ENCODE peak calls at places on chromosomes 12 and 14, in ten cellular contexts. One of them, this sample, is unnamed.
A peak's percentile ranks its signal among the peaks of the same experiment; 100 is the strongest.

GRCh38 chr14:80419339-80419738 is 208.0 kb upstream of the DIO2 start:
- DNase-seq in A549: no peak
- DNase-seq in neural progenitor cell: no peak
- DNase-seq in heart right ventricle: no peak
- DNase-seq in WERI-Rb-1: no peak
- DNase-seq in lung: no peak
- DNase-seq in heart left ventricle: no peak
- DNase-seq in AG04450: no peak
- DNase-seq in psoas muscle: no peak
- DNase-seq in astrocyte: peak; percentile 56
- DNase-seq in this sample: no peak

GRCh38 chr14:100096656-100097055 is 31.4 kb downstream of the EVL start:
- DNase-seq in astrocyte: peak; percentile 37
- DNase-seq in heart right ventricle: no peak
- DNase-seq in WERI-Rb-1: no peak
- DNase-seq in neural progenitor cell: no peak
- DNase-seq in lung: no peak
- DNase-seq in heart left ventricle: no peak
- DNase-seq in psoas muscle: no peak
- DNase-seq in AG04450: no peak
- DNase-seq in A549: no peak
- DNase-seq in this sample: no peak

GRCh38 chr14:26621366-26621765 is 23.5 kb upstream of the NOVA1 start:
- DNase-seq in A549: no peak
- DNase-seq in neural progenitor cell: no peak
- DNase-seq in psoas muscle: no peak
- DNase-seq in lung: no peak
- DNase-seq in astrocyte: peak; percentile 4
- DNase-seq in WERI-Rb-1: no peak
- DNase-seq in heart right ventricle: no peak
- DNase-seq in heart left ventricle: no peak
- DNase-seq in AG04450: no peak
- DNase-seq in this sample: no peak

GRCh38 chr12:15322164-15323054 is at the start of gene PTPRO:
- DNase-seq in AG04450: no peak
- DNase-seq in psoas muscle: peak; percentile 17
- DNase-seq in heart right ventricle: no peak
- DNase-seq in lung: no peak
- DNase-seq in heart left ventricle: no peak
- DNase-seq in A549: peak; percentile 6
- DNase-seq in astrocyte: peak; percentile 6
- DNase-seq in neural progenitor cell: peak; percentile 83
- DNase-seq in WERI-Rb-1: peak; percentile 72
- DNase-seq in this sample: no peak

GRCh38 chr12:45553204-45553603 is 176.3 kb upstream of the ARID2 start:
- DNase-seq in astrocyte: peak; percentile 20
- DNase-seq in heart right ventricle: no peak
- DNase-seq in A549: no peak
- DNase-seq in neural progenitor cell: no peak
- DNase-seq in AG04450: no peak
- DNase-seq in heart left ventricle: no peak
- DNase-seq in psoas muscle: no peak
- DNase-seq in WERI-Rb-1: no peak
- DNase-seq in lung: no peak
- DNase-seq in this sample: no peak

GRCh38 chr14:91245029-91245428 is 525 bp upstream of the GPR68 start:
- DNase-seq in lung: no peak
- DNase-seq in heart right ventricle: no peak
- DNase-seq in astrocyte: no peak
- DNase-seq in AG04450: no peak
- DNase-seq in heart left ventricle: no peak
- DNase-seq in neural progenitor cell: no peak
- DNase-seq in WERI-Rb-1: no peak
- DNase-seq in A549: no peak
- DNase-seq in psoas muscle: no peak
- DNase-seq in this sample: no peak

GRCh38 chr14:105019861-105020814 is 745 bp downstream of the CDCA4 start:
- DNase-seq in heart left ventricle: no peak
- DNase-seq in astrocyte: no peak
- DNase-seq in neural progenitor cell: peak; percentile 73
- DNase-seq in psoas muscle: peak; percentile 24
- DNase-seq in A549: peak; percentile 53
- DNase-seq in heart right ventricle: no peak
- DNase-seq in lung: no peak
- DNase-seq in WERI-Rb-1: no peak
- DNase-seq in AG04450: no peak
- DNase-seq in this sample: no peak

GRCh38 chr12:26867084-26867483 is 34.1 kb upstream of the ITPR2 start:
- DNase-seq in AG04450: no peak
- DNase-seq in psoas muscle: no peak
- DNase-seq in WERI-Rb-1: no peak
- DNase-seq in neural progenitor cell: no peak
- DNase-seq in astrocyte: no peak
- DNase-seq in heart left ventricle: no peak
- DNase-seq in heart right ventricle: no peak
- DNase-seq in A549: no peak
- DNase-seq in lung: no peak
- DNase-seq in this sample: no peak

GRCh38 chr12:131833896-131834641 is 5.9 kb downstream of the MMP17 start:
- DNase-seq in lung: no peak
- DNase-seq in WERI-Rb-1: no peak
- DNase-seq in A549: peak; percentile 73
- DNase-seq in heart right ventricle: no peak
- DNase-seq in neural progenitor cell: peak; percentile 69
- DNase-seq in AG04450: no peak
- DNase-seq in astrocyte: peak; percentile 16
- DNase-seq in heart left ventricle: no peak
- DNase-seq in psoas muscle: no peak
- DNase-seq in this sample: peak; percentile 73

GRCh38 chr14:36238666-36239363 is 62.3 kb upstream of the PTCSC3 start:
- DNase-seq in lung: peak; percentile 46
- DNase-seq in neural progenitor cell: no peak
- DNase-seq in WERI-Rb-1: no peak
- DNase-seq in heart right ventricle: no peak
- DNase-seq in psoas muscle: no peak
- DNase-seq in A549: no peak
- DNase-seq in astrocyte: peak; percentile 85
- DNase-seq in heart left ventricle: no peak
- DNase-seq in AG04450: peak; percentile 23
- DNase-seq in this sample: no peak

GRCh38 chr14:75794615-75795038 is 133.6 kb downstream of the TTLL5 start:
- DNase-seq in astrocyte: peak; percentile 53
- DNase-seq in lung: no peak
- DNase-seq in neural progenitor cell: no peak
- DNase-seq in AG04450: peak; percentile 33
- DNase-seq in psoas muscle: no peak
- DNase-seq in WERI-Rb-1: peak; percentile 8
- DNase-seq in heart right ventricle: no peak
- DNase-seq in A549: peak; percentile 9
- DNase-seq in heart left ventricle: no peak
- DNase-seq in this sample: no peak

GRCh38 chr12:123149088-123149827 is 1.6 kb downstream of the PITPNM2 start:
- DNase-seq in WERI-Rb-1: no peak
- DNase-seq in neural progenitor cell: no peak
- DNase-seq in AG04450: no peak
- DNase-seq in heart right ventricle: no peak
- DNase-seq in heart left ventricle: no peak
- DNase-seq in psoas muscle: no peak
- DNase-seq in A549: peak; percentile 16
- DNase-seq in astrocyte: no peak
- DNase-seq in lung: no peak
- DNase-seq in this sample: no peak

GRCh38 chr14:92651106-92651792 is 97.2 kb downstream of the LGMN start:
- DNase-seq in astrocyte: no peak
- DNase-seq in WERI-Rb-1: no peak
- DNase-seq in AG04450: no peak
- DNase-seq in heart right ventricle: no peak
- DNase-seq in lung: peak; percentile 51
- DNase-seq in heart left ventricle: peak; percentile 63
- DNase-seq in psoas muscle: peak; percentile 35
- DNase-seq in neural progenitor cell: no peak
- DNase-seq in A549: no peak
- DNase-seq in this sample: no peak

GRCh38 chr12:131829351-131829794 is 1.2 kb downstream of the MMP17 start:
- DNase-seq in psoas muscle: no peak
- DNase-seq in astrocyte: no peak
- DNase-seq in A549: peak; percentile 69
- DNase-seq in heart right ventricle: no peak
- DNase-seq in WERI-Rb-1: no peak
- DNase-seq in neural progenitor cell: peak; percentile 52
- DNase-seq in AG04450: no peak
- DNase-seq in heart left ventricle: peak; percentile 31
- DNase-seq in lung: no peak
- DNase-seq in this sample: no peak

GRCh38 chr14:81400852-81401251 is 728 bp upstream of the STON2 start:
- DNase-seq in heart right ventricle: peak; percentile 19
- DNase-seq in WERI-Rb-1: no peak
- DNase-seq in astrocyte: peak; percentile 100
- DNase-seq in heart left ventricle: peak; percentile 66
- DNase-seq in psoas muscle: peak; percentile 81
- DNase-seq in A549: peak; percentile 59
- DNase-seq in lung: peak; percentile 75
- DNase-seq in neural progenitor cell: peak; percentile 43
- DNase-seq in AG04450: peak; percentile 6
- DNase-seq in this sample: no peak

GRCh38 chr12:70960484-70960883 is 39.9 kb upstream of the PTPRR start:
- DNase-seq in psoas muscle: no peak
- DNase-seq in heart left ventricle: no peak
- DNase-seq in A549: no peak
- DNase-seq in WERI-Rb-1: no peak
- DNase-seq in astrocyte: no peak
- DNase-seq in AG04450: no peak
- DNase-seq in heart right ventricle: no peak
- DNase-seq in lung: no peak
- DNase-seq in neural progenitor cell: no peak
- DNase-seq in this sample: no peak

GRCh38 chr12:70964867-70965469 is 44.4 kb upstream of the PTPRR start:
- DNase-seq in neural progenitor cell: no peak
- DNase-seq in heart right ventricle: no peak
- DNase-seq in heart left ventricle: no peak
- DNase-seq in A549: no peak
- DNase-seq in AG04450: no peak
- DNase-seq in psoas muscle: no peak
- DNase-seq in astrocyte: no peak
- DNase-seq in lung: no peak
- DNase-seq in WERI-Rb-1: no peak
- DNase-seq in this sample: no peak

GRCh38 chr12:70962226-70962794 is 41.8 kb upstream of the PTPRR start:
- DNase-seq in A549: no peak
- DNase-seq in psoas muscle: no peak
- DNase-seq in heart left ventricle: no peak
- DNase-seq in neural progenitor cell: no peak
- DNase-seq in astrocyte: no peak
- DNase-seq in WERI-Rb-1: no peak
- DNase-seq in lung: no peak
- DNase-seq in heart right ventricle: no peak
- DNase-seq in AG04450: no peak
- DNase-seq in this sample: no peak
- H3K27ac ChIP-seq in A549: no peak overlapping the region
- H3K27ac ChIP-seq in psoas muscle: no peak overlapping the region
- H3K27ac ChIP-seq in heart left ventricle: no peak overlapping the region
- H3K27ac ChIP-seq in neural progenitor cell: no peak overlapping the region
- H3K27ac ChIP-seq in astrocyte: no peak overlapping the region
- H3K27ac ChIP-seq in WERI-Rb-1: no peak overlapping the region
- H3K27ac ChIP-seq in lung: no peak overlapping the region
- H3K27ac ChIP-seq in heart right ventricle: no peak overlapping the region
- H3K27ac ChIP-seq in AG04450: no peak overlapping the region
- H3K27ac ChIP-seq in this sample: no peak overlapping the region

DNA sequence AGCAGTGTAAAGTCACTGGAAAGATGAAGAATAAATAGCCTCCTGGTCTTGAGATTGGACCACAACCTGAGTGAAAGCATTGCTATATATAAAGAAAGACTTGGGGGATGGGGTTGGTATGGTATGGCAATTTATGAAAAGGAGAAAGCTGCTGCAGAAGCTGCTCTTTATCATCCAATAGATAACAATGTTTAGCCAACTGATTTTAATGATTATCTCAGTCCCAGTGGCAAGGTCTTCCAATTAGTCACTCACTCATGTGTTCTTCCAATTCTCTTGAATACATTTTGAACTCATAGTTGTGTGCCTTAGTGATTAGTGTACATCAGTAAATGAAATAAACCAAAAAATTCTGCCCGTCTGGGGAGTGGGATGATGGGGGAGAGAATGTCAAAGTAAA is 10.3 kb downstream of the PLEKHA5 start:
- DNase-seq in astrocyte: peak; percentile 16
- DNase-seq in AG04450: no peak
- DNase-seq in WERI-Rb-1: no peak
- DNase-seq in heart right ventricle: no peak
- DNase-seq in neural progenitor cell: no peak
- DNase-seq in heart left ventricle: no peak
- DNase-seq in psoas muscle: no peak
- DNase-seq in A549: no peak
- DNase-seq in lung: no peak
- DNase-seq in this sample: no peak
- H3K27ac ChIP-seq in astrocyte: no peak overlapping the region
- H3K27ac ChIP-seq in AG04450: no peak overlapping the region
- H3K27ac ChIP-seq in WERI-Rb-1: no peak overlapping the region
- H3K27ac ChIP-seq in heart right ventricle: peak overlapping the region; percentile 32
- H3K27ac ChIP-seq in neural progenitor cell: no peak overlapping the region
- H3K27ac ChIP-seq in heart left ventricle: no peak overlapping the region
- H3K27ac ChIP-seq in psoas muscle: no peak overlapping the region
- H3K27ac ChIP-seq in A549: no peak overlapping the region
- H3K27ac ChIP-seq in lung: peak overlapping the region; percentile 70
- H3K27ac ChIP-seq in this sample: no peak overlapping the region

DNA sequence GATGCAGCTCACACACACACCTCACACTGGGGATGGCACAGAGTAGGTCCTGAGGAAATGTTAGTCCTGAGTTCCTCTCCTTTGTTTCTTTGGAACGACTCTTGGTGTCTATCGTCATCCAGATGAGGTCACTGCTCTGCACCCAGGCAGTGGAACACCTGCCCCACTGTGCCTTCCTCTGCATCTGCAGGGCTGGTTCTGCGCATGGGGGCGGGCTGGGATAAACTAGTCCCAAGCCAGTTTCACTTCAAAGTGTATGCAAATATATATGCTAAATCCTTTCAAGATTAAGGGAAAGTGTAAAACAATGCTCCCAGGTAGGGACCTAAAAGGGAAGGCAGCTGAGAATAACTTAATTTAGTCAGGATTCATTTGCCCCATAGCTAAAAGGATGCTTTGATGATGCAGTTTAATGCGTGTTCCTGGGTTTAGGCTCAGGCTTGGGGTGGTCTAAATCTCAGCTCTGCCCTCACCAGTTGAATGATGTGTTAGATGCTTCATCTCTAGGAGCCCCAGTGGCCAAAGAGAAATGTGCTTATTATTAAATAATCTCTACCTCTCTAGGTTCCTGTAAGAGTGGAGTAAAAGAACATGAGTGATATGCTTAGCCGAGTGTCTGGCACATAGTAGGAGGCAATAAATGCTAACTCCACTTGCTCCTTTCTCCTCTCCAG is 47.1 kb upstream of the OVCH1 start:
- DNase-seq in psoas muscle: no peak
- DNase-seq in heart right ventricle: no peak
- DNase-seq in neural progenitor cell: no peak
- DNase-seq in AG04450: no peak
- DNase-seq in astrocyte: no peak
- DNase-seq in WERI-Rb-1: no peak
- DNase-seq in lung: no peak
- DNase-seq in A549: no peak
- DNase-seq in heart left ventricle: no peak
- DNase-seq in this sample: no peak
- H3K27ac ChIP-seq in psoas muscle: peak overlapping the region; percentile 51
- H3K27ac ChIP-seq in heart right ventricle: no peak overlapping the region
- H3K27ac ChIP-seq in neural progenitor cell: no peak overlapping the region
- H3K27ac ChIP-seq in AG04450: no peak overlapping the region
- H3K27ac ChIP-seq in astrocyte: no peak overlapping the region
- H3K27ac ChIP-seq in WERI-Rb-1: no peak overlapping the region
- H3K27ac ChIP-seq in lung: no peak overlapping the region
- H3K27ac ChIP-seq in A549: no peak overlapping the region
- H3K27ac ChIP-seq in heart left ventricle: no peak overlapping the region
- H3K27ac ChIP-seq in this sample: no peak overlapping the region

GRCh38 chr14:23437142-23438129 is 2.0 kb upstream of the MYH7 start:
- DNase-seq in A549: no peak
- DNase-seq in heart left ventricle: no peak
- DNase-seq in heart right ventricle: peak; percentile 2
- DNase-seq in WERI-Rb-1: peak; percentile 72
- DNase-seq in psoas muscle: no peak
- DNase-seq in astrocyte: no peak
- DNase-seq in neural progenitor cell: no peak
- DNase-seq in AG04450: no peak
- DNase-seq in lung: no peak
- DNase-seq in this sample: no peak
- H3K27ac ChIP-seq in A549: no peak overlapping the region
- H3K27ac ChIP-seq in heart left ventricle: peak overlapping the region; percentile 97
- H3K27ac ChIP-seq in heart right ventricle: no peak overlapping the region
- H3K27ac ChIP-seq in WERI-Rb-1: peak overlapping the region; percentile 96
- H3K27ac ChIP-seq in psoas muscle: peak overlapping the region; percentile 83
- H3K27ac ChIP-seq in astrocyte: no peak overlapping the region
- H3K27ac ChIP-seq in neural progenitor cell: peak overlapping the region; percentile 17
- H3K27ac ChIP-seq in AG04450: no peak overlapping the region
- H3K27ac ChIP-seq in lung: peak overlapping the region; percentile 84
- H3K27ac ChIP-seq in this sample: peak overlapping the region; percentile 94

This sample was measured in caudate nucleus.